ENCODE peak calls at places on chromosome 21, in ten cellular contexts. One of them, this sample, is unnamed.
A peak's percentile ranks its signal among the peaks of the same experiment; 100 is the strongest.

GRCh38 chr21:38244407-38244787 is 12.4 kb upstream of the KCNJ15 start:
- DNase-seq in fibroblast of the conjunctiva: no peak
- DNase-seq in GM20000: no peak
- DNase-seq in HT1080: no peak
- DNase-seq in MCF 10A: no peak
- DNase-seq in T-helper 2 cell: no peak
- DNase-seq in midbrain: no peak
- DNase-seq in GM03348: no peak
- DNase-seq in stimulated activated CD8-positive, alpha-beta memory T cell treated with anti-CD3 and anti-CD28 coated beads, Interleukin-15, amount 100 ng/mL, for 1 hour: no peak
- DNase-seq in GM04504: no peak
- DNase-seq in this sample: no peak

GRCh38 chr21:31873275-31873695 is 465 bp downstream of the HUNK start:
- DNase-seq in GM20000: peak; percentile 49
- DNase-seq in GM03348: peak; percentile 74
- DNase-seq in T-helper 2 cell: no peak
- DNase-seq in HT1080: no peak
- DNase-seq in midbrain: no peak
- DNase-seq in stimulated activated CD8-positive, alpha-beta memory T cell treated with anti-CD3 and anti-CD28 coated beads, Interleukin-15, amount 100 ng/mL, for 1 hour: no peak
- DNase-seq in GM04504: no peak
- DNase-seq in fibroblast of the conjunctiva: no peak
- DNase-seq in MCF 10A: no peak
- DNase-seq in this sample: peak; percentile 84

GRCh38 chr21:41536076-41536826 is 28.3 kb upstream of the TMPRSS2 start:
- DNase-seq in T-helper 2 cell: no peak
- DNase-seq in MCF 10A: no peak
- DNase-seq in midbrain: no peak
- DNase-seq in stimulated activated CD8-positive, alpha-beta memory T cell treated with anti-CD3 and anti-CD28 coated beads, Interleukin-15, amount 100 ng/mL, for 1 hour: no peak
- DNase-seq in fibroblast of the conjunctiva: no peak
- DNase-seq in GM04504: no peak
- DNase-seq in GM20000: no peak
- DNase-seq in GM03348: no peak
- DNase-seq in HT1080: no peak
- DNase-seq in this sample: peak; percentile 37

GRCh38 chr21:34890724-34891609 is 158.1 kb downstream of the RUNX1 start:
- DNase-seq in GM03348: peak; percentile 42
- DNase-seq in GM04504: no peak
- DNase-seq in GM20000: no peak
- DNase-seq in fibroblast of the conjunctiva: no peak
- DNase-seq in stimulated activated CD8-positive, alpha-beta memory T cell treated with anti-CD3 and anti-CD28 coated beads, Interleukin-15, amount 100 ng/mL, for 1 hour: no peak
- DNase-seq in T-helper 2 cell: no peak
- DNase-seq in HT1080: no peak
- DNase-seq in midbrain: no peak
- DNase-seq in MCF 10A: no peak
- DNase-seq in this sample: peak; percentile 65

GRCh38 chr21:46218906-46219590 is 9.5 kb downstream of the LSS start:
- DNase-seq in fibroblast of the conjunctiva: no peak
- DNase-seq in GM20000: no peak
- DNase-seq in HT1080: no peak
- DNase-seq in midbrain: no peak
- DNase-seq in T-helper 2 cell: no peak
- DNase-seq in MCF 10A: no peak
- DNase-seq in GM03348: no peak
- DNase-seq in stimulated activated CD8-positive, alpha-beta memory T cell treated with anti-CD3 and anti-CD28 coated beads, Interleukin-15, amount 100 ng/mL, for 1 hour: no peak
- DNase-seq in GM04504: no peak
- DNase-seq in this sample: no peak

GRCh38 chr21:35974801-35975200 is 85.5 kb downstream of the SETD4 start:
- DNase-seq in T-helper 2 cell: no peak
- DNase-seq in MCF 10A: no peak
- DNase-seq in GM04504: no peak
- DNase-seq in fibroblast of the conjunctiva: no peak
- DNase-seq in HT1080: peak; percentile 25
- DNase-seq in GM20000: no peak
- DNase-seq in GM03348: no peak
- DNase-seq in stimulated activated CD8-positive, alpha-beta memory T cell treated with anti-CD3 and anti-CD28 coated beads, Interleukin-15, amount 100 ng/mL, for 1 hour: no peak
- DNase-seq in midbrain: no peak
- DNase-seq in this sample: no peak

GRCh38 chr21:36791695-36792451 is 93.0 kb downstream of the SIM2 start:
- DNase-seq in fibroblast of the conjunctiva: no peak
- DNase-seq in midbrain: peak; percentile 7
- DNase-seq in MCF 10A: no peak
- DNase-seq in GM04504: no peak
- DNase-seq in GM20000: no peak
- DNase-seq in HT1080: no peak
- DNase-seq in T-helper 2 cell: no peak
- DNase-seq in GM03348: no peak
- DNase-seq in stimulated activated CD8-positive, alpha-beta memory T cell treated with anti-CD3 and anti-CD28 coated beads, Interleukin-15, amount 100 ng/mL, for 1 hour: no peak
- DNase-seq in this sample: peak; percentile 43

GRCh38 chr21:18782721-18783120 is 379.1 kb upstream of the TMPRSS15 start:
- DNase-seq in GM04504: no peak
- DNase-seq in T-helper 2 cell: no peak
- DNase-seq in stimulated activated CD8-positive, alpha-beta memory T cell treated with anti-CD3 and anti-CD28 coated beads, Interleukin-15, amount 100 ng/mL, for 1 hour: no peak
- DNase-seq in MCF 10A: no peak
- DNase-seq in GM20000: no peak
- DNase-seq in HT1080: no peak
- DNase-seq in GM03348: no peak
- DNase-seq in fibroblast of the conjunctiva: no peak
- DNase-seq in midbrain: no peak
- DNase-seq in this sample: no peak

GRCh38 chr21:36567216-36567917 is 87.4 kb upstream of the CLDN14 start:
- DNase-seq in stimulated activated CD8-positive, alpha-beta memory T cell treated with anti-CD3 and anti-CD28 coated beads, Interleukin-15, amount 100 ng/mL, for 1 hour: no peak
- DNase-seq in MCF 10A: no peak
- DNase-seq in GM20000: no peak
- DNase-seq in GM04504: no peak
- DNase-seq in GM03348: no peak
- DNase-seq in fibroblast of the conjunctiva: no peak
- DNase-seq in T-helper 2 cell: no peak
- DNase-seq in HT1080: no peak
- DNase-seq in midbrain: no peak
- DNase-seq in this sample: peak; percentile 90

GRCh38 chr21:41631564-41632461 is 123.9 kb upstream of the TMPRSS2 start:
- DNase-seq in GM04504: no peak
- DNase-seq in GM20000: no peak
- DNase-seq in T-helper 2 cell: no peak
- DNase-seq in MCF 10A: peak; percentile 94
- DNase-seq in GM03348: no peak
- DNase-seq in stimulated activated CD8-positive, alpha-beta memory T cell treated with anti-CD3 and anti-CD28 coated beads, Interleukin-15, amount 100 ng/mL, for 1 hour: no peak
- DNase-seq in fibroblast of the conjunctiva: no peak
- DNase-seq in midbrain: no peak
- DNase-seq in HT1080: peak; percentile 52
- DNase-seq in this sample: no peak

GRCh38 chr21:38957575-38958340 is 152.0 kb downstream of the ETS2 start:
- DNase-seq in GM03348: no peak
- DNase-seq in HT1080: no peak
- DNase-seq in T-helper 2 cell: no peak
- DNase-seq in GM20000: no peak
- DNase-seq in MCF 10A: peak; percentile 23
- DNase-seq in midbrain: no peak
- DNase-seq in stimulated activated CD8-positive, alpha-beta memory T cell treated with anti-CD3 and anti-CD28 coated beads, Interleukin-15, amount 100 ng/mL, for 1 hour: no peak
- DNase-seq in GM04504: no peak
- DNase-seq in fibroblast of the conjunctiva: no peak
- DNase-seq in this sample: no peak

GRCh38 chr21:45496151-45496967 is 45.9 kb downstream of the SLC19A1 start:
- DNase-seq in midbrain: no peak
- DNase-seq in GM04504: no peak
- DNase-seq in GM20000: no peak
- DNase-seq in T-helper 2 cell: no peak
- DNase-seq in GM03348: no peak
- DNase-seq in MCF 10A: no peak
- DNase-seq in HT1080: no peak
- DNase-seq in fibroblast of the conjunctiva: no peak
- DNase-seq in stimulated activated CD8-positive, alpha-beta memory T cell treated with anti-CD3 and anti-CD28 coated beads, Interleukin-15, amount 100 ng/mL, for 1 hour: no peak
- DNase-seq in this sample: no peak

GRCh38 chr21:42974832-42975820 is 764 bp downstream of the PKNOX1 start:
- DNase-seq in fibroblast of the conjunctiva: no peak
- DNase-seq in T-helper 2 cell: peak; percentile 83
- DNase-seq in midbrain: peak; percentile 62
- DNase-seq in GM03348: peak; percentile 94
- DNase-seq in GM04504: no peak
- DNase-seq in MCF 10A: peak; percentile 52
- DNase-seq in GM20000: peak; percentile 93
- DNase-seq in stimulated activated CD8-positive, alpha-beta memory T cell treated with anti-CD3 and anti-CD28 coated beads, Interleukin-15, amount 100 ng/mL, for 1 hour: peak; percentile 36
- DNase-seq in HT1080: peak; percentile 38
- DNase-seq in this sample: peak; percentile 86

GRCh38 chr21:43879348-43880110 is 14.5 kb downstream of the AGPAT3 start:
- DNase-seq in stimulated activated CD8-positive, alpha-beta memory T cell treated with anti-CD3 and anti-CD28 coated beads, Interleukin-15, amount 100 ng/mL, for 1 hour: no peak
- DNase-seq in HT1080: no peak
- DNase-seq in fibroblast of the conjunctiva: no peak
- DNase-seq in GM03348: no peak
- DNase-seq in GM04504: no peak
- DNase-seq in T-helper 2 cell: no peak
- DNase-seq in midbrain: no peak
- DNase-seq in MCF 10A: no peak
- DNase-seq in GM20000: no peak
- DNase-seq in this sample: no peak